ENCODE peak calls at places on chromosome 10, in seven cellular contexts. G is spleen, J is BJ, T is heart left ventricle, D is bronchial epithelial cell, F is fibroblast of lung, C is A549. B is an unnamed sample.
A peak's percentile ranks its signal among the peaks of the same experiment; 100 is the strongest.

GRCh38 chr10:78359641-78360091 is 326.0 kb downstream of the RPS24 start:
- DNase-seq in G (peak; percentile 30), J (no peak), T (no peak), D (no peak), F (no peak), C (no peak), B (peak; percentile 9)

GRCh38 chr10:1624240-1624639 is 113.1 kb downstream of the ADARB2 start:
- DNase-seq in G (no peak), J (no peak), T (no peak), D (no peak), F (no peak), C (no peak), B (no peak)

GRCh38 chr10:98269435-98269912 is 1.5 kb upstream of the LOXL4 start:
- DNase-seq in G (no peak), J (peak; percentile 44), T (peak; percentile 92), D (peak; percentile 59), F (peak; percentile 69), C (peak; percentile 68), B (peak; percentile 45)

GRCh38 chr10:50501899-50502556 is 121.7 kb downstream of the SGMS1 start:
- DNase-seq in G (no peak), J (no peak), T (no peak), D (peak; percentile 32), F (no peak), C (peak; percentile 24), B (peak; percentile 11)

GRCh38 chr10:63114031-63114814 is 18.9 kb upstream of the NRBF2 start:
- DNase-seq in G (no peak), J (peak; percentile 70), T (peak; percentile 82), D (peak; percentile 89), F (peak; percentile 97), C (peak; percentile 58), B (peak; percentile 96)

GRCh38 chr10:118798186-118798811 is 43.5 kb upstream of the CACUL1 start:
- DNase-seq in G (no peak), J (no peak), T (no peak), D (peak; percentile 90), F (no peak), C (peak; percentile 53), B (peak; percentile 5)

GRCh38 chr10:116198636-116199035 is 74.4 kb downstream of the GFRA1 start:
- DNase-seq in G (no peak), J (no peak), T (no peak), D (no peak), F (no peak), C (no peak), B (peak; percentile 33)

GRCh38 chr10:49595713-49596492 is 14.2 kb upstream of the SLC18A3 start:
- DNase-seq in G (no peak), J (no peak), T (no peak), D (no peak), F (no peak), C (no peak), B (no peak)

GRCh38 chr10:89556590-89556989 is 21.2 kb upstream of the SLC16A12 start:
- DNase-seq in G (no peak), J (no peak), T (no peak), D (no peak), F (no peak), C (no peak), B (no peak)

GRCh38 chr10:44180321-44181154 is 204.4 kb downstream of the CXCL12 start:
- DNase-seq in G (no peak), J (peak; percentile 97), T (peak; percentile 67), D (no peak), F (peak; percentile 78), C (no peak), B (peak; percentile 85)

GRCh38 chr10:20892011-20892585 is 5.0 kb downstream of the NEBL start:
- DNase-seq in G (no peak), J (no peak), T (peak; percentile 75), D (no peak), F (no peak), C (no peak), B (no peak)

GRCh38 chr10:86862373-86862772 is 95.0 kb downstream of the MMRN2 start:
- DNase-seq in G (no peak), J (no peak), T (no peak), D (no peak), F (no peak), C (no peak), B (no peak)

GRCh38 chr10:126408953-126409641 is 20.8 kb upstream of the ADAM12 start:
- DNase-seq in G (no peak), J (no peak), T (no peak), D (no peak), F (no peak), C (no peak), B (peak; percentile 35)

GRCh38 chr10:31739759-31740158 is 188.9 kb downstream of the ARHGAP12 start:
- DNase-seq in G (no peak), J (peak; percentile 97), T (no peak), D (no peak), F (no peak), C (no peak), B (peak; percentile 74)

GRCh38 chr10:15427836-15428414 is 56.8 kb upstream of the FAM171A1 start:
- DNase-seq in G (no peak), J (peak; percentile 12), T (no peak), D (peak; percentile 31), F (peak; percentile 78), C (peak; percentile 58), B (peak; percentile 62)

GRCh38 chr10:116868722-116869121 is 19.4 kb downstream of the ENO4 start:
- DNase-seq in G (no peak), J (no peak), T (no peak), D (no peak), F (no peak), C (no peak), B (no peak)

GRCh38 chr10:119742988-119743646 is 17.3 kb downstream of the INPP5F start:
- DNase-seq in G (no peak), J (no peak), T (no peak), D (no peak), F (no peak), C (no peak), B (no peak)

GRCh38 chr10:16481052-16481728 is 40.5 kb downstream of the C1QL3 start:
- DNase-seq in G (no peak), J (no peak), T (no peak), D (no peak), F (no peak), C (no peak), B (no peak)

GRCh38 chr10:28939352-28940157 is 262.2 kb downstream of the BAMBI start:
- DNase-seq in G (no peak), J (no peak), T (peak; percentile 53), D (peak; percentile 87), F (peak; percentile 77), C (peak; percentile 100), B (peak; percentile 91)
- TF ChIP-seq CTCF in G (no peak), J (no peak), T (no peak), D (peak; percentile 42), F (no peak), C (peak; percentile 89), B (peak; percentile 38)

GRCh38 chr10:110075726-110076125 is 67.9 kb downstream of the ADD3 start:
- DNase-seq in G (no peak), J (no peak), T (no peak), D (no peak), F (no peak), C (no peak), B (no peak)
- H3K4me3 ChIP-seq in G (no peak overlapping the region), J (no peak overlapping the region), T (no peak overlapping the region), D (no peak overlapping the region), F (no peak overlapping the region), C (no peak overlapping the region), B (no peak overlapping the region)

GRCh38 chr10:132463333-132464255 is 66.6 kb downstream of the PWWP2B start:
- DNase-seq in G (peak; percentile 73), J (no peak), T (peak; percentile 45), D (no peak), F (peak; percentile 23), C (no peak), B (no peak)
- TF ChIP-seq CTCF in G (no peak), J (peak; percentile 31), T (no peak), D (peak; percentile 16), F (peak; percentile 35), C (no peak), B (peak; percentile 28)

GRCh38 chr10:80422221-80422536 is 13.8 kb downstream of the PRXL2A start:
- DNase-seq in G (no peak), J (no peak), T (no peak), D (no peak), F (no peak), C (no peak), B (no peak)

GRCh38 chr10:80415734-80416281 is 7.5 kb downstream of the PRXL2A start:
- DNase-seq in G (no peak), J (no peak), T (no peak), D (no peak), F (no peak), C (no peak), B (peak; percentile 64)

GRCh38 chr10:80425901-80426300 is 17.6 kb downstream of the PRXL2A start:
- DNase-seq in G (no peak), J (no peak), T (no peak), D (no peak), F (no peak), C (no peak), B (no peak)

GRCh38 chr10:80416401-80417098 is 8.2 kb downstream of the PRXL2A start:
- DNase-seq in G (no peak), J (no peak), T (peak; percentile 86), D (no peak), F (peak; percentile 89), C (no peak), B (peak; percentile 68)

DNA sequence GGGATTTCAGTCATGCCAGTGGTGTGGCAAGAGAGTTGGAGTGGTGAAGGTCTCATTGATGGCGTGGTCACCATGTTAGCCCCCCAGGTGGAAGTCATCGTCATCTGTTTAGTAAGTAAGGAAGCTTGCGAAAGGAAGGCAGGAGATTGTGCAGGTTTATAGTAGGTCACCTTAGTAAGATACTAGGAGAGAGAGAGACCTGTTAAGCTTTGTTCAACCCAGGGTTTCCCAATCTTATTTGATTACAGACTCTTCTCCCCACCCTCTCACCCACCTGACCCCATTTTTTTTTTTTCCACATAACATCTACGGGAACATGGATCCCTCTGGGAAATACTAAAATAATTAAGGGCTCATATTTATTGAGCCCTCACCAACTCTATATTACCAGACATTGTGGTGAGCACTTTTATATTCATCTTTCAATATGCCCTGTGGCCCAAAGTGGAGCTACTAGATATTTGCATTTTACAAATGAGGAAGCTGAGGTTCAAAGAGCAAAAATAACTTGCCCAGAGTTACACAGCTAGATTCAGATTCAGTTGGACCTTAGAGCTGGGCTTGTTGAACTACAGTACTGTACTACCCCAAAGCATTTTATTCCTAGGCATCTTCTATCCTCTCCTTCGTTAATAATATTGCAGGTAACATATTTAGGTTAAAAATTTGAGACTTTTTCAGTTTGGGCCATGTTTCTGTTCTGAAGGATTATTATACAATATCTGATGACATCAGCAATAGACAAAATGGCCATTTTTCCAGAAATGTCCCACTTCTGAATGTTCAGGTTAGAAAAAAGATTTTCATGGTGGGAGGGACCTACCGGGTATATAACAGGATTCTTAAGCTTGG is 13.2 kb downstream of the PRXL2A start:
- DNase-seq in G (no peak), J (no peak), T (no peak), D (no peak), F (no peak), C (no peak), B (no peak)
- H3K4me3 ChIP-seq in G (no peak overlapping the region), J (no peak overlapping the region), T (no peak overlapping the region), D (no peak overlapping the region), F (no peak overlapping the region), C (no peak overlapping the region), B (no peak overlapping the region)

DNA sequence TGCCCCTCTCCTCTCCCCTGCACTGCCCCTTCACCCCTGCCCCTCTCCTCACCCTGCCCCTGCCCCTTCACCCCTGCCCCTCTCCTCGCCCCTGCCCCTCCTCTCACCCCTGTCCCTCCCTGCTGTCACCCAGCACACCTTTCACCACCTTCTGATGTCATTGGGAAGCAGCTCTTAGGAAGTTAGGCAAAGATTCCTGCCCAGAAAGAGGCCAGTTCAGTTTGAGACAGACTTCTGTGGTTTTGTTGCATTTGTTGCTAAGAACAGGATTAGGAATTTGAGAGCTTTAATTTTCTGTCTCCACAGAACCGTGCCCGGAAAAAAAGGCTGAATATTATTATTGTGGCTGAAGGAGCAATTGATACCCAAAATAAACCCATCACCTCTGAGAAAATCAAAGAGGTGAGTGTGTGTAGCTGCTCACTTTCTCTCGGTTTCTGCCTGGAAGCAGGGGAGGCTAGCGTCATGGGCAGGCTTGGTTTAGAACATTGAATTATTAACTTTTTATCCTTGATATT is 39.6 kb downstream of the PFKP start:
- DNase-seq in G (no peak), J (no peak), T (no peak), D (peak; percentile 60), F (no peak), C (peak; percentile 60), B (no peak)
- TF ChIP-seq CTCF in G (no peak), J (no peak), T (no peak), D (no peak), F (no peak), C (no peak), B (no peak)

B was measured in fibroblast of villous mesenchyme.